ENCODE peak calls at places on chromosomes 6 and 20, in five cellular contexts. Z is lung, C is WERI-Rb-1, A is HCT116, I is OCI-LY7. K is an unnamed sample.

GRCh38 chr6:77332915-77333623 is 130.2 kb downstream of the HTR1B start:
- DNase-seq in Z (no peak), C (no peak), A (no peak), I (no peak), K (no peak)

GRCh38 chr6:85490516-85491248 is 40.8 kb downstream of the NT5E start:
- DNase-seq in Z (no peak), C (no peak), A (peak; percentile 66), I (no peak), K (no peak)

GRCh38 chr20:34364013-34364382 is 925 bp downstream of the ITCH start:
- DNase-seq in Z (peak; percentile 30), C (no peak), A (no peak), I (peak; percentile 18), K (no peak)

GRCh38 chr6:28884423-28885148 is 39.2 kb downstream of the TRIM27 start:
- DNase-seq in Z (no peak), C (peak; percentile 43), A (no peak), I (no peak), K (no peak)

GRCh38 chr6:83536034-83536646 is 23.8 kb downstream of the PRSS35 start:
- DNase-seq in Z (no peak), C (peak; percentile 50), A (peak; percentile 36), I (peak; percentile 45), K (peak; percentile 53)

GRCh38 chr20:62652051-62652893 is 10.0 kb downstream of the SLCO4A1 start:
- DNase-seq in Z (peak; percentile 88), C (no peak), A (peak; percentile 33), I (peak; percentile 80), K (peak; percentile 93)

GRCh38 chr6:149356081-149356750 is 38.7 kb downstream of the TAB2 start:
- DNase-seq in Z (no peak), C (no peak), A (no peak), I (no peak), K (no peak)

GRCh38 chr6:127608554-127609270 is 31.7 kb downstream of the C6orf58 start:
- DNase-seq in Z (no peak), C (no peak), A (no peak), I (no peak), K (no peak)

GRCh38 chr6:72968704-72969103 is 256.6 kb downstream of the KHDC1L start:
- DNase-seq in Z (no peak), C (no peak), A (peak; percentile 22), I (no peak), K (no peak)

GRCh38 chr20:63587781-63588591 is 13.9 kb upstream of the HELZ2 start:
- DNase-seq in Z (no peak), C (peak; percentile 6), A (no peak), I (no peak), K (no peak)

GRCh38 chr6:154653853-154654252 is 79.4 kb upstream of the SCAF8 start:
- DNase-seq in Z (no peak), C (no peak), A (no peak), I (no peak), K (peak; percentile 39)

GRCh38 chr6:3838992-3839867 is 9.9 kb upstream of the FAM50B start:
- DNase-seq in Z (no peak), C (peak; percentile 0), A (no peak), I (no peak), K (no peak)

GRCh38 chr6:6962699-6963098 is 145.1 kb upstream of the RREB1 start:
- DNase-seq in Z (no peak), C (no peak), A (no peak), I (no peak), K (no peak)

GRCh38 chr6:133568970-133569889 is 319.7 kb upstream of the TCF21 start:
- DNase-seq in Z (no peak), C (no peak), A (peak; percentile 87), I (peak; percentile 8), K (peak; percentile 16)

GRCh38 chr20:9068232-9068781 is 580 bp upstream of the PLCB4 start:
- DNase-seq in Z (no peak), C (peak; percentile 78), A (no peak), I (no peak), K (peak; percentile 56)

GRCh38 chr6:114280239-114280982 is 62.4 kb downstream of the HS3ST5 start:
- DNase-seq in Z (no peak), C (no peak), A (no peak), I (no peak), K (no peak)

GRCh38 chr6:56868687-56869086 is 86.2 kb upstream of the BEND6 start:
- DNase-seq in Z (no peak), C (no peak), A (no peak), I (no peak), K (no peak)
- H3K4me3 ChIP-seq in Z (no peak overlapping the region), C (no peak overlapping the region), A (peak overlapping the region; percentile 0), I (no peak overlapping the region), K (no peak overlapping the region)

DNA sequence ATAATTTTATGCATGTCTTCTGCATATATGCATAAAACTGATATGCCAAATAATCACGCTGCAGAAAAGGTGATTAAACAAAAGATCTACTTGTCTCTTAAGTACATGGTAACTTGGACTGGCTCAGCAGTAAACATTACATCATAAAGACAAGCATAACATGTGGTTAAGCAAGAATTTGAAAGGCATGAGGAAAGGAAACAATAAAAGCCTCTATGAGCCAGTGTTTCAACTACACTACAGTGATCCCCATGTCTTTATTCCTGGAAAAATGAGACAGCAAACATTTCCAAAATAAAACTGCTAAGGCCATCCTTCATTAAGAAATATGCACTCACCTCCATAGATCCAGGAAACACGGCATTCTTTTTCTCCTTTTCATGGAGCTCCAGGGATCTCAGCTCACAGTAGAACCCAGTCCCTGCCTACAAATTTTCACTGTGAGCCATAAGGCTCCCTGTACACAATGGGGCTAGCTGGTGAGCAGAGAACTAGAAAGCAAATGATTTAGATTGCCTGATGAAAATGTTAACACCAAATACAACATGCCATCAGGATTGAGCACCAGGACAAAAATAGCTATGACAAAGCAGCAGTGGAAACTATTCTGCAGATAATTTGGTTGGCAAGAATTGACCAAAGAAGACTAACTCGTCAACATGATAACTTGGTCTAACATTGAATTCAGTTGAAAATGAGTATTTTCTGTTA is 156.1 kb downstream of the COL21A1 start:
- DNase-seq in Z (no peak), C (no peak), A (peak; percentile 26), I (no peak), K (no peak)
- H3K27ac ChIP-seq in Z (peak overlapping the region; percentile 69), C (no peak overlapping the region), A (no peak overlapping the region), I (no peak overlapping the region), K (no peak overlapping the region)

GRCh38 chr20:32439132-32439829 is 81.2 kb downstream of the ASXL1 start:
- DNase-seq in Z (no peak), C (no peak), A (no peak), I (no peak), K (no peak)
- TF ChIP-seq CTCF in Z (no peak), C (no peak), A (no peak), I (no peak), K (no peak)

DNA sequence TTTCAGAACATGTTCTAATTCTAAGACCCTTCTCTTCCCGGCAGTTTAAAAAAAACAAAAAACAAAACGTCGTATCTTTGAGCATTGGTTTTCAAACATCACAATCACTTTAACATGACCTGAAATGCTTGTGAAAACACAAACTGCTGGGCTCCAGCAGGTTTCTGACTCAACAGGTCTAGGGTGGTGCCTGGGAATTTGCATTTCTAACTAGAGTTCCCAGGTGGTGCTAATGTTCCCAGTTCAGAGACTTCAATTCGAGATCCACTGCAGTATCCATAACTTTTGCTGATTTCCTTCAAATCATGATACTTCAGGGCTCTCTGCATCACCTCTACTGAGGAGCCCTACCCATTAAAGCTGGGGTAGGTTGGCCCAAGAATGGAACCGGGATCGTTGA is 850 bp upstream of the SMPDL3A start:
- DNase-seq in Z (no peak), C (no peak), A (no peak), I (no peak), K (no peak)
- H3K4me3 ChIP-seq in Z (no peak overlapping the region), C (no peak overlapping the region), A (peak overlapping the region; percentile 72), I (no peak overlapping the region), K (no peak overlapping the region)

GRCh38 chr6:129369737-129370136 is 340.2 kb downstream of the ARHGAP18 start:
- DNase-seq in Z (no peak), C (no peak), A (no peak), I (no peak), K (no peak)
- H3K27ac ChIP-seq in Z (no peak overlapping the region), C (no peak overlapping the region), A (no peak overlapping the region), I (no peak overlapping the region), K (no peak overlapping the region)

GRCh38 chr20:23357767-23358562 is 4.0 kb upstream of the GZF1 start:
- DNase-seq in Z (peak; percentile 100), C (peak; percentile 100), A (peak; percentile 99), I (peak; percentile 99), K (peak; percentile 100)
- TF ChIP-seq CTCF in Z (no peak), C (no peak), A (no peak), I (no peak), K (no peak)

DNA sequence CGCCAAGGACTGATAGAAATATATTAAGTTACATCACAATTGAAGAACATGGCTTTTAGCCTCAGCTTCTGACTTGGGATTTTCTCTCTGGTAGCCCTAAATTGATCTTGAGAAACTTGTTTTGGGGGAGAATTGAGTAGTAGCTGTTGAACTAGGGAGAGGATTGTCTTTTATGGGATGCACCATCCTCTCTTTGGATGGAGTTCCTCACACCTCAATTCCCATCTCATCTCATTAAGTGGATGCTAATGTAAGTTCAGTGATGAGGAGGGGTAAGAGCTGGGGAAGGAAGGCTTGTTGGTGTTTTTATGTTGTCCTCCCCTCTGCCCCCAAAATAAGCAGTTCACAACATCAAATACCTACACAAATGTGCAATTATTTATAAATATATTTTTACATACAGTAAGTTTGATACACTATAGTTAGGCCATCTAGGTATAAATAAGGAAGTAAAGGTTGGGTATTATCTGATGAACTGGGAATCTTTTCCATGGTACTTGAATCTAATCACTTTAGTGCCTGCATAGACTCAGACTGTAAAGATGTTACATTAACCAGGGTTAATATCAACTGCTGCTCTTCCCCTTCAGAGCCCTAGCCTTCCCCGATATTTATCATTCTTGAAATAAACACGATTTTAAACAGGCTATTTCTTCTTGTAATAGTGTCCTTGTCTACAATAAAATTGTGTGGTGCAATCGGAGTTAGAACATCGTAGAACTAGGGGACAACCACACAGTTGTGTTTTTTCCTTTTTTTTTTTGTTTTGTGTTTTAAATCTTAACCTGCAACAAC is 4.2 kb downstream of the GJA1 start:
- DNase-seq in Z (no peak), C (no peak), A (no peak), I (no peak), K (no peak)
- H3K4me3 ChIP-seq in Z (no peak overlapping the region), C (no peak overlapping the region), A (no peak overlapping the region), I (no peak overlapping the region), K (peak overlapping the region; percentile 13)

GRCh38 chr20:3766832-3767433 is 620 bp downstream of the ADISSP start:
- DNase-seq in Z (no peak), C (peak; percentile 82), A (no peak), I (peak; percentile 26), K (no peak)

GRCh38 chr20:3763691-3764601 is 3.6 kb downstream of the ADISSP start:
- DNase-seq in Z (no peak), C (no peak), A (no peak), I (no peak), K (no peak)

GRCh38 chr20:3764659-3765058 is 2.9 kb downstream of the ADISSP start:
- DNase-seq in Z (no peak), C (no peak), A (no peak), I (no peak), K (no peak)

GRCh38 chr20:3766381-3766780 is 1.2 kb downstream of the ADISSP start:
- DNase-seq in Z (no peak), C (peak; percentile 66), A (no peak), I (no peak), K (no peak)

GRCh38 chr20:3765171-3765887 is 2.2 kb downstream of the ADISSP start:
- DNase-seq in Z (no peak), C (no peak), A (no peak), I (no peak), K (no peak)
- H3K27ac ChIP-seq in Z (no peak overlapping the region), C (no peak overlapping the region), A (no peak overlapping the region), I (no peak overlapping the region), K (no peak overlapping the region)

K was measured in thyroid gland.